ENCODE peak calls at places on chromosomes 6 and 20, in eight cellular contexts. One of them, this sample, is unnamed.

GRCh38 chr6:32854376-32855178 is 585 bp downstream of the PSMB9 start:
- DNase-seq in stimulated activated CD8-positive, alpha-beta memory T cell treated with anti-CD3 and anti-CD28 coated beads, Interleukin-12 subunit alpha, Interleukin-12 subunit beta, amount 100 ng/mL, for 1 hour: peak
- DNase-seq in activated T-helper 1 cell treated with Interleukin-2 at 50 U/mL for 16 hours: peak
- DNase-seq in WERI-Rb-1: no peak
- DNase-seq in KBM-7: no peak
- DNase-seq in ovary: peak
- DNase-seq in left ventricle myocardium superior: peak
- DNase-seq in neuronal stem cell: no peak
- DNase-seq in this sample: no peak

GRCh38 chr20:50572922-50573777 is 63.0 kb downstream of the PTPN1 start:
- DNase-seq in stimulated activated CD8-positive, alpha-beta memory T cell treated with anti-CD3 and anti-CD28 coated beads, Interleukin-12 subunit alpha, Interleukin-12 subunit beta, amount 100 ng/mL, for 1 hour: no peak
- DNase-seq in activated T-helper 1 cell treated with Interleukin-2 at 50 U/mL for 16 hours: no peak
- DNase-seq in WERI-Rb-1: no peak
- DNase-seq in KBM-7: no peak
- DNase-seq in ovary: peak
- DNase-seq in left ventricle myocardium superior: peak
- DNase-seq in neuronal stem cell: no peak
- DNase-seq in this sample: peak

GRCh38 chr20:40525356-40525755 is 163.7 kb downstream of the MAFB start:
- DNase-seq in stimulated activated CD8-positive, alpha-beta memory T cell treated with anti-CD3 and anti-CD28 coated beads, Interleukin-12 subunit alpha, Interleukin-12 subunit beta, amount 100 ng/mL, for 1 hour: no peak
- DNase-seq in activated T-helper 1 cell treated with Interleukin-2 at 50 U/mL for 16 hours: no peak
- DNase-seq in WERI-Rb-1: no peak
- DNase-seq in KBM-7: no peak
- DNase-seq in ovary: no peak
- DNase-seq in left ventricle myocardium superior: no peak
- DNase-seq in neuronal stem cell: no peak
- DNase-seq in this sample: no peak

GRCh38 chr20:64223526-64224067 is 32.0 kb upstream of the PCMTD2 start:
- DNase-seq in stimulated activated CD8-positive, alpha-beta memory T cell treated with anti-CD3 and anti-CD28 coated beads, Interleukin-12 subunit alpha, Interleukin-12 subunit beta, amount 100 ng/mL, for 1 hour: no peak
- DNase-seq in activated T-helper 1 cell treated with Interleukin-2 at 50 U/mL for 16 hours: no peak
- DNase-seq in WERI-Rb-1: peak
- DNase-seq in KBM-7: peak
- DNase-seq in ovary: peak
- DNase-seq in left ventricle myocardium superior: peak
- DNase-seq in neuronal stem cell: peak
- DNase-seq in this sample: no peak

GRCh38 chr6:19538086-19538485 is 299.1 kb upstream of the ID4 start:
- DNase-seq in stimulated activated CD8-positive, alpha-beta memory T cell treated with anti-CD3 and anti-CD28 coated beads, Interleukin-12 subunit alpha, Interleukin-12 subunit beta, amount 100 ng/mL, for 1 hour: no peak
- DNase-seq in activated T-helper 1 cell treated with Interleukin-2 at 50 U/mL for 16 hours: no peak
- DNase-seq in WERI-Rb-1: no peak
- DNase-seq in KBM-7: no peak
- DNase-seq in ovary: no peak
- DNase-seq in left ventricle myocardium superior: no peak
- DNase-seq in neuronal stem cell: no peak
- DNase-seq in this sample: no peak

GRCh38 chr20:38331245-38331644 is 15.0 kb upstream of the LBP start:
- DNase-seq in stimulated activated CD8-positive, alpha-beta memory T cell treated with anti-CD3 and anti-CD28 coated beads, Interleukin-12 subunit alpha, Interleukin-12 subunit beta, amount 100 ng/mL, for 1 hour: no peak
- DNase-seq in activated T-helper 1 cell treated with Interleukin-2 at 50 U/mL for 16 hours: no peak
- DNase-seq in WERI-Rb-1: no peak
- DNase-seq in KBM-7: no peak
- DNase-seq in ovary: no peak
- DNase-seq in left ventricle myocardium superior: no peak
- DNase-seq in neuronal stem cell: no peak
- DNase-seq in this sample: no peak

GRCh38 chr20:44183282-44183681 is 3.7 kb downstream of the JPH2 start:
- DNase-seq in stimulated activated CD8-positive, alpha-beta memory T cell treated with anti-CD3 and anti-CD28 coated beads, Interleukin-12 subunit alpha, Interleukin-12 subunit beta, amount 100 ng/mL, for 1 hour: no peak
- DNase-seq in activated T-helper 1 cell treated with Interleukin-2 at 50 U/mL for 16 hours: no peak
- DNase-seq in WERI-Rb-1: no peak
- DNase-seq in KBM-7: no peak
- DNase-seq in ovary: no peak
- DNase-seq in left ventricle myocardium superior: peak
- DNase-seq in neuronal stem cell: no peak
- DNase-seq in this sample: no peak

GRCh38 chr6:116111552-116112528 is 11.2 kb downstream of the NT5DC1 start:
- DNase-seq in stimulated activated CD8-positive, alpha-beta memory T cell treated with anti-CD3 and anti-CD28 coated beads, Interleukin-12 subunit alpha, Interleukin-12 subunit beta, amount 100 ng/mL, for 1 hour: no peak
- DNase-seq in activated T-helper 1 cell treated with Interleukin-2 at 50 U/mL for 16 hours: no peak
- DNase-seq in WERI-Rb-1: peak
- DNase-seq in KBM-7: peak
- DNase-seq in ovary: no peak
- DNase-seq in left ventricle myocardium superior: no peak
- DNase-seq in neuronal stem cell: no peak
- DNase-seq in this sample: no peak

GRCh38 chr20:22946594-22946993 is 88.5 kb upstream of the SSTR4 start:
- DNase-seq in stimulated activated CD8-positive, alpha-beta memory T cell treated with anti-CD3 and anti-CD28 coated beads, Interleukin-12 subunit alpha, Interleukin-12 subunit beta, amount 100 ng/mL, for 1 hour: no peak
- DNase-seq in activated T-helper 1 cell treated with Interleukin-2 at 50 U/mL for 16 hours: no peak
- DNase-seq in WERI-Rb-1: no peak
- DNase-seq in KBM-7: no peak
- DNase-seq in ovary: no peak
- DNase-seq in left ventricle myocardium superior: no peak
- DNase-seq in neuronal stem cell: no peak
- DNase-seq in this sample: no peak

GRCh38 chr6:6804843-6805680 is 216.5 kb downstream of the LY86 start:
- DNase-seq in stimulated activated CD8-positive, alpha-beta memory T cell treated with anti-CD3 and anti-CD28 coated beads, Interleukin-12 subunit alpha, Interleukin-12 subunit beta, amount 100 ng/mL, for 1 hour: no peak
- DNase-seq in activated T-helper 1 cell treated with Interleukin-2 at 50 U/mL for 16 hours: no peak
- DNase-seq in WERI-Rb-1: no peak
- DNase-seq in KBM-7: no peak
- DNase-seq in ovary: no peak
- DNase-seq in left ventricle myocardium superior: no peak
- DNase-seq in neuronal stem cell: no peak
- DNase-seq in this sample: no peak

GRCh38 chr6:149734915-149735314 is 11.4 kb downstream of the NUP43 start:
- DNase-seq in stimulated activated CD8-positive, alpha-beta memory T cell treated with anti-CD3 and anti-CD28 coated beads, Interleukin-12 subunit alpha, Interleukin-12 subunit beta, amount 100 ng/mL, for 1 hour: no peak
- DNase-seq in activated T-helper 1 cell treated with Interleukin-2 at 50 U/mL for 16 hours: no peak
- DNase-seq in WERI-Rb-1: no peak
- DNase-seq in KBM-7: no peak
- DNase-seq in ovary: no peak
- DNase-seq in left ventricle myocardium superior: no peak
- DNase-seq in neuronal stem cell: no peak
- DNase-seq in this sample: no peak

GRCh38 chr20:34951252-34951651 is 4.4 kb downstream of the GSS start:
- DNase-seq in stimulated activated CD8-positive, alpha-beta memory T cell treated with anti-CD3 and anti-CD28 coated beads, Interleukin-12 subunit alpha, Interleukin-12 subunit beta, amount 100 ng/mL, for 1 hour: no peak
- DNase-seq in activated T-helper 1 cell treated with Interleukin-2 at 50 U/mL for 16 hours: no peak
- DNase-seq in WERI-Rb-1: no peak
- DNase-seq in KBM-7: no peak
- DNase-seq in ovary: no peak
- DNase-seq in left ventricle myocardium superior: no peak
- DNase-seq in neuronal stem cell: no peak
- DNase-seq in this sample: no peak

GRCh38 chr6:106194949-106195919 is 109.1 kb downstream of the PRDM1 start:
- DNase-seq in stimulated activated CD8-positive, alpha-beta memory T cell treated with anti-CD3 and anti-CD28 coated beads, Interleukin-12 subunit alpha, Interleukin-12 subunit beta, amount 100 ng/mL, for 1 hour: no peak
- DNase-seq in activated T-helper 1 cell treated with Interleukin-2 at 50 U/mL for 16 hours: no peak
- DNase-seq in WERI-Rb-1: no peak
- DNase-seq in KBM-7: no peak
- DNase-seq in ovary: no peak
- DNase-seq in left ventricle myocardium superior: no peak
- DNase-seq in neuronal stem cell: no peak
- DNase-seq in this sample: no peak

GRCh38 chr20:63223121-63223825 is 7.3 kb upstream of the YTHDF1 start:
- DNase-seq in stimulated activated CD8-positive, alpha-beta memory T cell treated with anti-CD3 and anti-CD28 coated beads, Interleukin-12 subunit alpha, Interleukin-12 subunit beta, amount 100 ng/mL, for 1 hour: peak
- DNase-seq in activated T-helper 1 cell treated with Interleukin-2 at 50 U/mL for 16 hours: no peak
- DNase-seq in WERI-Rb-1: peak
- DNase-seq in KBM-7: peak
- DNase-seq in ovary: peak
- DNase-seq in left ventricle myocardium superior: peak
- DNase-seq in neuronal stem cell: peak
- DNase-seq in this sample: no peak

GRCh38 chr6:227074-227782 is 65.1 kb upstream of the DUSP22 start:
- DNase-seq in stimulated activated CD8-positive, alpha-beta memory T cell treated with anti-CD3 and anti-CD28 coated beads, Interleukin-12 subunit alpha, Interleukin-12 subunit beta, amount 100 ng/mL, for 1 hour: no peak
- DNase-seq in activated T-helper 1 cell treated with Interleukin-2 at 50 U/mL for 16 hours: no peak
- DNase-seq in WERI-Rb-1: no peak
- DNase-seq in KBM-7: no peak
- DNase-seq in ovary: no peak
- DNase-seq in left ventricle myocardium superior: no peak
- DNase-seq in neuronal stem cell: no peak
- DNase-seq in this sample: no peak

GRCh38 chr6:147621280-147621679 is 112.8 kb downstream of the SAMD5 start:
- DNase-seq in stimulated activated CD8-positive, alpha-beta memory T cell treated with anti-CD3 and anti-CD28 coated beads, Interleukin-12 subunit alpha, Interleukin-12 subunit beta, amount 100 ng/mL, for 1 hour: no peak
- DNase-seq in activated T-helper 1 cell treated with Interleukin-2 at 50 U/mL for 16 hours: no peak
- DNase-seq in WERI-Rb-1: no peak
- DNase-seq in KBM-7: no peak
- DNase-seq in ovary: no peak
- DNase-seq in left ventricle myocardium superior: no peak
- DNase-seq in neuronal stem cell: no peak
- DNase-seq in this sample: no peak

This sample was measured in heart left ventricle.